ENCODE peak calls at places on chromosome X, in nine cellular contexts. One of them, this sample, is unnamed.

GRCh38 chrX:69988955-69989394 is 60.8 kb downstream of the AWAT2 start:
- DNase-seq in stimulated activated CD4-positive, alpha-beta T cell treated with anti-CD3 and anti-CD28 coated beads, Interleukin-15, amount 100 ng/mL, for 1 hour: no peak
- DNase-seq in ascending aorta: no peak
- DNase-seq in RCC 7860: no peak
- DNase-seq in ovary: no peak
- DNase-seq in astrocyte: no peak
- DNase-seq in upper lobe of left lung: no peak
- DNase-seq in EL: no peak
- DNase-seq in bronchial epithelial cell: peak
- DNase-seq in this sample: peak

GRCh38 chrX:132614297-132614696 is 125.5 kb upstream of the MBNL3 start:
- DNase-seq in stimulated activated CD4-positive, alpha-beta T cell treated with anti-CD3 and anti-CD28 coated beads, Interleukin-15, amount 100 ng/mL, for 1 hour: no peak
- DNase-seq in astrocyte: no peak
- DNase-seq in bronchial epithelial cell: peak
- DNase-seq in EL: no peak
- DNase-seq in ascending aorta: no peak
- DNase-seq in RCC 7860: no peak
- DNase-seq in upper lobe of left lung: no peak
- DNase-seq in ovary: no peak
- DNase-seq in this sample: no peak

GRCh38 chrX:73859622-73860021 is 296.6 kb downstream of the CHIC1 start:
- DNase-seq in ascending aorta: no peak
- DNase-seq in stimulated activated CD4-positive, alpha-beta T cell treated with anti-CD3 and anti-CD28 coated beads, Interleukin-15, amount 100 ng/mL, for 1 hour: no peak
- DNase-seq in EL: no peak
- DNase-seq in bronchial epithelial cell: no peak
- DNase-seq in upper lobe of left lung: no peak
- DNase-seq in RCC 7860: no peak
- DNase-seq in ovary: no peak
- DNase-seq in astrocyte: no peak
- DNase-seq in this sample: no peak

GRCh38 chrX:150834695-150835094 is 63.8 kb downstream of the CD99L2 start:
- DNase-seq in ascending aorta: no peak
- DNase-seq in bronchial epithelial cell: no peak
- DNase-seq in ovary: no peak
- DNase-seq in EL: no peak
- DNase-seq in astrocyte: no peak
- DNase-seq in stimulated activated CD4-positive, alpha-beta T cell treated with anti-CD3 and anti-CD28 coated beads, Interleukin-15, amount 100 ng/mL, for 1 hour: no peak
- DNase-seq in upper lobe of left lung: no peak
- DNase-seq in RCC 7860: no peak
- DNase-seq in this sample: no peak

GRCh38 chrX:152614786-152615185 is 22.9 kb upstream of the GABRQ start:
- DNase-seq in astrocyte: no peak
- DNase-seq in stimulated activated CD4-positive, alpha-beta T cell treated with anti-CD3 and anti-CD28 coated beads, Interleukin-15, amount 100 ng/mL, for 1 hour: no peak
- DNase-seq in upper lobe of left lung: no peak
- DNase-seq in ascending aorta: no peak
- DNase-seq in RCC 7860: no peak
- DNase-seq in ovary: no peak
- DNase-seq in bronchial epithelial cell: no peak
- DNase-seq in EL: no peak
- DNase-seq in this sample: no peak

GRCh38 chrX:56564182-56564885 is 907 bp downstream of the UBQLN2 start:
- DNase-seq in ascending aorta: no peak
- DNase-seq in bronchial epithelial cell: peak
- DNase-seq in upper lobe of left lung: no peak
- DNase-seq in EL: peak
- DNase-seq in RCC 7860: peak
- DNase-seq in stimulated activated CD4-positive, alpha-beta T cell treated with anti-CD3 and anti-CD28 coated beads, Interleukin-15, amount 100 ng/mL, for 1 hour: no peak
- DNase-seq in ovary: peak
- DNase-seq in astrocyte: peak
- DNase-seq in this sample: peak

GRCh38 chrX:109886122-109886761 is 116.7 kb upstream of the TMEM164 start:
- DNase-seq in bronchial epithelial cell: peak
- DNase-seq in stimulated activated CD4-positive, alpha-beta T cell treated with anti-CD3 and anti-CD28 coated beads, Interleukin-15, amount 100 ng/mL, for 1 hour: no peak
- DNase-seq in EL: peak
- DNase-seq in upper lobe of left lung: peak
- DNase-seq in ovary: no peak
- DNase-seq in astrocyte: no peak
- DNase-seq in ascending aorta: no peak
- DNase-seq in RCC 7860: peak
- DNase-seq in this sample: peak

GRCh38 chrX:13009256-13009655 is 34.3 kb downstream of the TMSB4X start:
- DNase-seq in ovary: no peak
- DNase-seq in upper lobe of left lung: peak
- DNase-seq in astrocyte: no peak
- DNase-seq in RCC 7860: no peak
- DNase-seq in bronchial epithelial cell: no peak
- DNase-seq in EL: peak
- DNase-seq in stimulated activated CD4-positive, alpha-beta T cell treated with anti-CD3 and anti-CD28 coated beads, Interleukin-15, amount 100 ng/mL, for 1 hour: no peak
- DNase-seq in ascending aorta: no peak
- DNase-seq in this sample: no peak

GRCh38 chrX:153983321-153983729 is 10.8 kb downstream of the TMEM187 start:
- DNase-seq in EL: no peak
- DNase-seq in astrocyte: no peak
- DNase-seq in stimulated activated CD4-positive, alpha-beta T cell treated with anti-CD3 and anti-CD28 coated beads, Interleukin-15, amount 100 ng/mL, for 1 hour: no peak
- DNase-seq in ascending aorta: no peak
- DNase-seq in upper lobe of left lung: peak
- DNase-seq in RCC 7860: no peak
- DNase-seq in ovary: no peak
- DNase-seq in bronchial epithelial cell: no peak
- DNase-seq in this sample: peak

GRCh38 chrX:7261672-7262332 is 113.8 kb upstream of the PUDP start:
- DNase-seq in ovary: no peak
- DNase-seq in ascending aorta: no peak
- DNase-seq in bronchial epithelial cell: no peak
- DNase-seq in astrocyte: no peak
- DNase-seq in stimulated activated CD4-positive, alpha-beta T cell treated with anti-CD3 and anti-CD28 coated beads, Interleukin-15, amount 100 ng/mL, for 1 hour: no peak
- DNase-seq in upper lobe of left lung: no peak
- DNase-seq in EL: no peak
- DNase-seq in RCC 7860: no peak
- DNase-seq in this sample: no peak

GRCh38 chrX:2665387-2666304 is 25.4 kb upstream of the CD99 start:
- DNase-seq in astrocyte: no peak
- DNase-seq in ovary: no peak
- DNase-seq in ascending aorta: no peak
- DNase-seq in stimulated activated CD4-positive, alpha-beta T cell treated with anti-CD3 and anti-CD28 coated beads, Interleukin-15, amount 100 ng/mL, for 1 hour: no peak
- DNase-seq in EL: no peak
- DNase-seq in RCC 7860: no peak
- DNase-seq in bronchial epithelial cell: no peak
- DNase-seq in upper lobe of left lung: no peak
- DNase-seq in this sample: no peak

GRCh38 chrX:40283981-40284380 is 186.2 kb upstream of the BCOR start:
- DNase-seq in stimulated activated CD4-positive, alpha-beta T cell treated with anti-CD3 and anti-CD28 coated beads, Interleukin-15, amount 100 ng/mL, for 1 hour: no peak
- DNase-seq in EL: no peak
- DNase-seq in ovary: no peak
- DNase-seq in bronchial epithelial cell: no peak
- DNase-seq in RCC 7860: no peak
- DNase-seq in astrocyte: no peak
- DNase-seq in ascending aorta: no peak
- DNase-seq in upper lobe of left lung: no peak
- DNase-seq in this sample: no peak

GRCh38 chrX:104922206-104922621 is 298.3 kb downstream of the TEX13A start:
- DNase-seq in upper lobe of left lung: peak
- DNase-seq in EL: peak
- DNase-seq in bronchial epithelial cell: peak
- DNase-seq in RCC 7860: peak
- DNase-seq in stimulated activated CD4-positive, alpha-beta T cell treated with anti-CD3 and anti-CD28 coated beads, Interleukin-15, amount 100 ng/mL, for 1 hour: peak
- DNase-seq in ascending aorta: peak
- DNase-seq in astrocyte: peak
- DNase-seq in ovary: peak
- DNase-seq in this sample: peak

GRCh38 chrX:74540635-74541249 is 73.7 kb downstream of the RLIM start:
- DNase-seq in bronchial epithelial cell: peak
- DNase-seq in RCC 7860: no peak
- DNase-seq in astrocyte: no peak
- DNase-seq in ascending aorta: no peak
- DNase-seq in EL: no peak
- DNase-seq in ovary: no peak
- DNase-seq in upper lobe of left lung: no peak
- DNase-seq in stimulated activated CD4-positive, alpha-beta T cell treated with anti-CD3 and anti-CD28 coated beads, Interleukin-15, amount 100 ng/mL, for 1 hour: no peak
- DNase-seq in this sample: no peak

GRCh38 chrX:40078489-40079288 is 19.1 kb downstream of the BCOR start:
- DNase-seq in upper lobe of left lung: no peak
- DNase-seq in bronchial epithelial cell: no peak
- DNase-seq in ovary: no peak
- DNase-seq in stimulated activated CD4-positive, alpha-beta T cell treated with anti-CD3 and anti-CD28 coated beads, Interleukin-15, amount 100 ng/mL, for 1 hour: no peak
- DNase-seq in EL: no peak
- DNase-seq in astrocyte: no peak
- DNase-seq in RCC 7860: no peak
- DNase-seq in ascending aorta: no peak
- DNase-seq in this sample: no peak

GRCh38 chrX:45711231-45711630 is 510.6 kb upstream of the DIPK2B start:
- DNase-seq in stimulated activated CD4-positive, alpha-beta T cell treated with anti-CD3 and anti-CD28 coated beads, Interleukin-15, amount 100 ng/mL, for 1 hour: no peak
- DNase-seq in EL: peak
- DNase-seq in ascending aorta: no peak
- DNase-seq in RCC 7860: no peak
- DNase-seq in bronchial epithelial cell: peak
- DNase-seq in upper lobe of left lung: no peak
- DNase-seq in ovary: no peak
- DNase-seq in astrocyte: peak
- DNase-seq in this sample: no peak

GRCh38 chrX:83588409-83588808 is 80.3 kb downstream of the POU3F4 start:
- DNase-seq in EL: no peak
- DNase-seq in astrocyte: no peak
- DNase-seq in RCC 7860: no peak
- DNase-seq in bronchial epithelial cell: no peak
- DNase-seq in upper lobe of left lung: no peak
- DNase-seq in ascending aorta: no peak
- DNase-seq in stimulated activated CD4-positive, alpha-beta T cell treated with anti-CD3 and anti-CD28 coated beads, Interleukin-15, amount 100 ng/mL, for 1 hour: no peak
- DNase-seq in ovary: no peak
- DNase-seq in this sample: no peak

GRCh38 chrX:125953769-125954168 is 212.3 kb downstream of the DCAF12L2 start:
- DNase-seq in stimulated activated CD4-positive, alpha-beta T cell treated with anti-CD3 and anti-CD28 coated beads, Interleukin-15, amount 100 ng/mL, for 1 hour: no peak
- DNase-seq in bronchial epithelial cell: peak
- DNase-seq in upper lobe of left lung: no peak
- DNase-seq in astrocyte: no peak
- DNase-seq in ascending aorta: no peak
- DNase-seq in ovary: no peak
- DNase-seq in EL: no peak
- DNase-seq in RCC 7860: no peak
- DNase-seq in this sample: no peak

GRCh38 chrX:13778916-13779315 is 38.0 kb downstream of the GPM6B start:
- DNase-seq in ovary: no peak
- DNase-seq in upper lobe of left lung: no peak
- DNase-seq in stimulated activated CD4-positive, alpha-beta T cell treated with anti-CD3 and anti-CD28 coated beads, Interleukin-15, amount 100 ng/mL, for 1 hour: no peak
- DNase-seq in RCC 7860: no peak
- DNase-seq in EL: peak
- DNase-seq in bronchial epithelial cell: peak
- DNase-seq in astrocyte: peak
- DNase-seq in ascending aorta: no peak
- DNase-seq in this sample: no peak

GRCh38 chrX:154791951-154792350 is 13.3 kb downstream of the MPP1 start:
- DNase-seq in upper lobe of left lung: no peak
- DNase-seq in RCC 7860: peak
- DNase-seq in EL: no peak
- DNase-seq in ascending aorta: no peak
- DNase-seq in bronchial epithelial cell: no peak
- DNase-seq in astrocyte: no peak
- DNase-seq in ovary: no peak
- DNase-seq in stimulated activated CD4-positive, alpha-beta T cell treated with anti-CD3 and anti-CD28 coated beads, Interleukin-15, amount 100 ng/mL, for 1 hour: no peak
- DNase-seq in this sample: peak

GRCh38 chrX:19332983-19333382 is 10.7 kb upstream of the PDHA1 start:
- DNase-seq in RCC 7860: no peak
- DNase-seq in ascending aorta: no peak
- DNase-seq in upper lobe of left lung: no peak
- DNase-seq in EL: peak
- DNase-seq in stimulated activated CD4-positive, alpha-beta T cell treated with anti-CD3 and anti-CD28 coated beads, Interleukin-15, amount 100 ng/mL, for 1 hour: no peak
- DNase-seq in ovary: peak
- DNase-seq in bronchial epithelial cell: no peak
- DNase-seq in astrocyte: no peak
- DNase-seq in this sample: no peak

GRCh38 chrX:112867570-112867969 is 26.9 kb upstream of the AMOT start:
- DNase-seq in astrocyte: no peak
- DNase-seq in RCC 7860: no peak
- DNase-seq in ascending aorta: no peak
- DNase-seq in stimulated activated CD4-positive, alpha-beta T cell treated with anti-CD3 and anti-CD28 coated beads, Interleukin-15, amount 100 ng/mL, for 1 hour: no peak
- DNase-seq in bronchial epithelial cell: no peak
- DNase-seq in EL: no peak
- DNase-seq in upper lobe of left lung: no peak
- DNase-seq in ovary: no peak
- DNase-seq in this sample: no peak

GRCh38 chrX:16435399-16435986 is 214.5 kb upstream of the S100G start:
- DNase-seq in upper lobe of left lung: no peak
- DNase-seq in EL: no peak
- DNase-seq in astrocyte: no peak
- DNase-seq in bronchial epithelial cell: no peak
- DNase-seq in ovary: no peak
- DNase-seq in stimulated activated CD4-positive, alpha-beta T cell treated with anti-CD3 and anti-CD28 coated beads, Interleukin-15, amount 100 ng/mL, for 1 hour: no peak
- DNase-seq in ascending aorta: no peak
- DNase-seq in RCC 7860: no peak
- DNase-seq in this sample: no peak

This sample was measured in activated naive CD8-positive, alpha-beta T cell treated with anti-CD3 and anti-CD28 coated beads, Interleukin-2, amount 50 U/mL, for 24 hours.